ENCODE peak calls at places on chromosomes 5 and 9, in five cellular contexts. W, Z, G, O and A are unnamed samples.

GRCh38 chr5:54325610-54326311 is 15.4 kb upstream of the ARL15 start:
- DNase-seq in O (no peak), W (no peak), G (no peak), Z (no peak), A (no peak)

GRCh38 chr5:160438316-160439204 is 16.9 kb downstream of the PTTG1 start:
- DNase-seq in Z (peak; percentile 72), W (peak; percentile 58), O (peak; percentile 65), G (no peak), A (no peak)

GRCh38 chr5:181163487-181164075 is 16.2 kb downstream of the OR2V2 start:
- DNase-seq in O (no peak), G (no peak), W (no peak), Z (peak; percentile 27), A (no peak)

GRCh38 chr9:38022995-38023394 is 46.0 kb downstream of the SHB start:
- DNase-seq in Z (no peak), G (no peak), O (no peak), W (no peak), A (no peak)

GRCh38 chr9:19998153-19998552 is 209.3 kb upstream of the SLC24A2 start:
- DNase-seq in O (no peak), W (peak; percentile 27), Z (no peak), G (no peak), A (no peak)

GRCh38 chr9:6667633-6668280 is 22.2 kb upstream of the GLDC start:
- DNase-seq in G (no peak), O (no peak), W (peak; percentile 31), Z (peak; percentile 46), A (no peak)

GRCh38 chr5:120173125-120173524 is 291.0 kb upstream of the PRR16 start:
- DNase-seq in Z (no peak), G (no peak), O (no peak), W (no peak), A (no peak)

GRCh38 chr5:19910131-19910530 is 77.9 kb downstream of the CDH18 start:
- DNase-seq in W (no peak), Z (no peak), G (no peak), O (no peak), A (no peak)

GRCh38 chr9:686381-686813 is 155.1 kb upstream of the DMRT1 start:
- DNase-seq in O (no peak), Z (no peak), W (peak; percentile 74), G (peak; percentile 94), A (no peak)

GRCh38 chr9:13139641-13140171 is 139.8 kb downstream of the MPDZ start:
- DNase-seq in O (no peak), G (no peak), W (peak; percentile 91), Z (no peak), A (peak; percentile 79)

GRCh38 chr5:171600736-171601265 is 181.4 kb downstream of the FGF18 start:
- DNase-seq in Z (no peak), W (peak; percentile 20), G (no peak), O (no peak), A (no peak)

GRCh38 chr9:80061940-80062339 is 490.2 kb downstream of the TLE4 start:
- DNase-seq in W (peak; percentile 97), Z (peak; percentile 33), O (no peak), G (no peak), A (peak; percentile 65)

GRCh38 chr5:151094054-151094858 is 13.4 kb upstream of the TNIP1 start:
- DNase-seq in O (peak; percentile 74), Z (no peak), G (no peak), W (peak; percentile 23), A (no peak)

GRCh38 chr5:65021527-65022226 is 252.9 kb downstream of the CWC27 start:
- DNase-seq in G (no peak), Z (no peak), O (no peak), W (no peak), A (no peak)

GRCh38 chr9:98605116-98605515 is 103.6 kb downstream of the GABBR2 start:
- DNase-seq in Z (no peak), W (no peak), G (no peak), O (no peak), A (no peak)

GRCh38 chr9:135306699-135307098 is 172.9 kb upstream of the PPP1R26 start:
- DNase-seq in O (no peak), Z (no peak), W (no peak), G (no peak), A (no peak)

GRCh38 chr9:77099388-77099787 is 77.9 kb upstream of the VPS13A start:
- DNase-seq in O (no peak), Z (no peak), W (no peak), G (no peak), A (no peak)

GRCh38 chr5:143245929-143246561 is 157.4 kb downstream of the NR3C1 start:
- DNase-seq in G (peak; percentile 78), O (no peak), Z (no peak), W (peak; percentile 98), A (peak; percentile 90)

GRCh38 chr5:11385251-11385900 is 518.9 kb downstream of the CTNND2 start:
- DNase-seq in Z (peak; percentile 53), O (no peak), W (no peak), G (no peak), A (no peak)

GRCh38 chr9:131627326-131627845 is 82.1 kb downstream of the PRRT1B start:
- DNase-seq in G (no peak), W (peak; percentile 95), Z (no peak), O (no peak), A (no peak)

GRCh38 chr5:157802747-157803146 is 56.2 kb downstream of the CLINT1 start:
- DNase-seq in Z (no peak), G (no peak), W (no peak), O (no peak), A (no peak)

GRCh38 chr5:125372694-125373621 is 626.5 kb upstream of the ZNF608 start:
- DNase-seq in O (no peak), G (no peak), Z (peak; percentile 81), W (peak; percentile 81), A (peak; percentile 69)

GRCh38 chr9:35962126-35962906 is 4.4 kb upstream of the OR2S2 start:
- DNase-seq in O (no peak), Z (peak; percentile 48), W (peak; percentile 85), G (no peak), A (no peak)

GRCh38 chr5:172834570-172835245 is 657 bp downstream of the ERGIC1 start:
- DNase-seq in G (no peak), Z (peak; percentile 62), O (no peak), W (no peak), A (no peak)

GRCh38 chr9:76322810-76323209 is 71.4 kb downstream of the RFK start:
- DNase-seq in O (no peak), Z (no peak), W (no peak), G (no peak), A (no peak)

GRCh38 chr5:14168139-14168792 is 25.1 kb downstream of the TRIO start:
- DNase-seq in O (no peak), W (peak; percentile 78), Z (no peak), G (no peak), A (no peak)

DNA sequence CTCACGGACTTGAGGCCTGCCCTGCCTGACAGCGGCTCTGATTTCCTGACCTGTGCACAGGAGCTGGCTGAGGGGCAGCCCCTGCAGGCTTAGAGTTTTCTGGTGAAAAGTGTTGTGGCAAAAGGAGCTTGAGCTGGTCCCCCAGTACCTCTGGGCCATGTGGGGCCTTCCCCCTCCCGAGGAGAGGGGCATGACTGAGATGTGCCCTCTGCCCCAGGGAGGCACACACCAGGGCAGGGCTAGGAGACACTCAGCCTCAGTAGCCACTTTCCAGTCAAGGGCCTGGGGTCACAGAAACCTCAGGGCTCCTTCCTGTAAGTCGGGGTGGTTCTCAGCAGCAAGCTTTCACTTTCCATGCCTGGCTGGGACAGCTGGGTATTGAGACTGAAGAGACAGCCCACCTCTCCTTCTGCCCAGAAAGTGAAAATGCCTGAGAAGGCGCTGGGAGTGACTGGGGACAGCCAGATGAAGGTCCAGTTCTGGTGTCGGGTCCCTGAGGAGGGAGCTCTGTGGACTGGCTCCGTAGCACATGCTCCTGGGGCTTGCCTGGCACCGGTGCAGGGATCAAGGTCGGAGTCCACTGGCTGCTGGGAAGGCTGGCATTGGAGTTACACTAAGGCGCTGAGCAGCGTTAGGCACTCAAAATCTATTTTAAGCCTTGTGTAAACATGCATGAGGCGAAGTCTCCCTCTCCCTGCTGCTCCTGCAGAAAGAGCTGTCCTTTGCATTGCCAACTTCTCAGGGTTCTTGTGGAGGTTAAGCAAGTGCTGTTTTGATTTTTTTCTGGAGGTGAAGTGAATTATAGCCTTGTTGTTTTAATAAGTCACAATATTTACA is 394.9 kb downstream of the GADD45G start:
- DNase-seq in Z (no peak), W (peak; percentile 68), G (no peak), O (peak; percentile 90), A (no peak)
- H3K4me3 ChIP-seq in Z (no peak overlapping the region), W (peak overlapping the region; percentile 30), G (no peak overlapping the region), O (peak overlapping the region; percentile 4), A (no peak overlapping the region)

GRCh38 chr9:91004992-91005391 is 203.4 kb downstream of the SYK start:
- DNase-seq in G (no peak), Z (no peak), O (no peak), W (no peak), A (no peak)
- TF ChIP-seq CTCF in G (no peak), Z (no peak), O (no peak), W (no peak), A (no peak)

GRCh38 chr5:33465120-33465519 is 24.4 kb downstream of the TARS1 start:
- DNase-seq in Z (no peak), O (no peak), W (no peak), G (no peak), A (no peak)

GRCh38 chr5:33457817-33458216 is 17.1 kb downstream of the TARS1 start:
- DNase-seq in O (no peak), W (no peak), Z (no peak), G (no peak), A (no peak)

GRCh38 chr5:33460210-33460609 is 19.4 kb downstream of the TARS1 start:
- DNase-seq in W (no peak), G (no peak), Z (no peak), O (no peak), A (no peak)

GRCh38 chr5:33457124-33457523 is 16.4 kb downstream of the TARS1 start:
- DNase-seq in W (peak; percentile 12), G (no peak), O (no peak), Z (no peak), A (no peak)

GRCh38 chr5:33462456-33462855 is 21.7 kb downstream of the TARS1 start:
- DNase-seq in Z (no peak), W (peak; percentile 66), G (no peak), O (no peak), A (no peak)
- H3K36me3 ChIP-seq in Z (peaks cover 18% of the 10 kb centered on the region), W (peaks cover 33% of the 10 kb centered on the region), G (peaks cover 47% of the 10 kb centered on the region), O (peaks cover 26% of the 10 kb centered on the region), A (peaks cover 5% of the 10 kb centered on the region)

GRCh38 chr9:126482361-126483044 is 131.2 kb upstream of the LMX1B start:
- DNase-seq in G (no peak), O (no peak), W (peak; percentile 86), Z (peak; percentile 91), A (no peak)
- H3K4me3 ChIP-seq in G (no peak overlapping the region), O (no peak overlapping the region), W (no peak overlapping the region), Z (peak overlapping the region; percentile 40), A (no peak overlapping the region)

GRCh38 chr5:177154003-177154643 is 20.6 kb downstream of the NSD1 start:
- DNase-seq in W (no peak), G (no peak), O (peak; percentile 20), Z (no peak), A (no peak)
- TF ChIP-seq CTCF in W (no peak), G (no peak), O (no peak), Z (no peak), A (no peak)

GRCh38 chr5:174433098-174433497 is 291.3 kb upstream of the MSX2 start:
- DNase-seq in O (no peak), Z (no peak), G (no peak), W (no peak), A (no peak)
- H3K36me3 ChIP-seq in O (no peaks in the 10 kb centered on the region), Z (no peaks in the 10 kb centered on the region), G (no peaks in the 10 kb centered on the region), W (no peaks in the 10 kb centered on the region), A (no peaks in the 10 kb centered on the region)

GRCh38 chr5:175657593-175658271 is at the start of gene HRH2:
- DNase-seq in G (no peak), W (peak; percentile 14), O (no peak), Z (peak; percentile 56), A (no peak)
- H3K4me3 ChIP-seq in G (no peak within 1 kb of the TSS), W (no peak within 1 kb of the TSS), O (peak within 1 kb of the TSS; percentile 28), Z (peak within 1 kb of the TSS; percentile 60), A (peak within 1 kb of the TSS; percentile 13)

GRCh38 chr5:3075309-3075708 is 323.8 kb upstream of the IRX2 start:
- DNase-seq in O (no peak), G (no peak), Z (no peak), W (no peak), A (no peak)
- TF ChIP-seq CTCF in O (no peak), G (no peak), Z (peak; percentile 27), W (peak; percentile 7), A (no peak)